ENCODE peak calls at places on chromosome 3, in seven cellular contexts. Y, S, C, E, U, V and W are unnamed samples. For H3K36me3, the result is how much of the 10 kb centered on the place peaks cover.

GRCh38 chr3:123883656-123884257 is 375 bp downstream of the MYLK start:
- DNase-seq in Y (peak), C (no peak), S (peak), V (no peak), E (no peak), U (no peak), W (peak)

GRCh38 chr3:113105980-113106379 is 105.4 kb upstream of the BOC start:
- DNase-seq in V (no peak), E (no peak), S (no peak), Y (no peak), U (no peak), C (no peak), W (no peak)

GRCh38 chr3:18712713-18713575 is 287.8 kb upstream of the SATB1 start:
- DNase-seq in C (no peak), S (no peak), Y (no peak), E (no peak), U (no peak), V (no peak), W (no peak)

GRCh38 chr3:126083138-126083445 is 832 bp downstream of the SLC41A3 start:
- DNase-seq in E (no peak), Y (no peak), U (no peak), S (no peak), V (no peak), C (no peak), W (no peak)

GRCh38 chr3:46496745-46497555 is 826 bp upstream of the RTP3 start:
- DNase-seq in E (no peak), S (peak), U (no peak), C (no peak), Y (no peak), V (peak), W (no peak)

GRCh38 chr3:131350506-131350905 is 31.1 kb upstream of the NUDT16 start:
- DNase-seq in S (no peak), Y (no peak), C (no peak), U (no peak), E (no peak), V (no peak), W (no peak)

GRCh38 chr3:9168230-9168629 is 81.2 kb downstream of the SRGAP3 start:
- DNase-seq in U (no peak), Y (peak), C (no peak), V (no peak), S (peak), E (no peak), W (no peak)

GRCh38 chr3:72155391-72156064 is 370.6 kb upstream of the PROK2 start:
- DNase-seq in S (peak), C (no peak), V (no peak), E (peak), U (peak), Y (peak), W (peak)

GRCh38 chr3:54861248-54862067 is 66.4 kb downstream of the LRTM1 start:
- DNase-seq in S (no peak), E (no peak), C (no peak), Y (no peak), U (no peak), V (no peak), W (no peak)

GRCh38 chr3:52019352-52020080 is 23.8 kb upstream of the RPL29 start:
- DNase-seq in E (no peak), U (no peak), C (no peak), Y (no peak), S (no peak), V (no peak), W (no peak)

GRCh38 chr3:50390523-50391177 is 31.3 kb upstream of the TMEM115 start:
- DNase-seq in V (no peak), E (peak), S (peak), U (no peak), C (no peak), Y (peak), W (peak)

GRCh38 chr3:114299421-114299820 is 5.6 kb downstream of the TIGIT start:
- DNase-seq in Y (peak), V (no peak), E (no peak), U (no peak), S (no peak), C (peak), W (peak)

GRCh38 chr3:157145566-157145965 is 14.4 kb downstream of the CCNL1 start:
- DNase-seq in V (no peak), S (no peak), Y (no peak), U (no peak), C (no peak), E (no peak), W (no peak)

GRCh38 chr3:176046717-176047116 is 1150.6 kb downstream of the TBL1XR1 start:
- DNase-seq in Y (no peak), U (no peak), S (no peak), C (no peak), V (no peak), E (no peak), W (no peak)

GRCh38 chr3:46545695-46546630 is 20.1 kb downstream of the LRRC2 start:
- DNase-seq in C (no peak), Y (no peak), E (no peak), V (no peak), S (no peak), U (no peak), W (no peak)

GRCh38 chr3:33174095-33174494 is 44.5 kb downstream of the SUSD5 start:
- DNase-seq in C (no peak), V (no peak), U (no peak), Y (no peak), S (no peak), E (no peak), W (no peak)

GRCh38 chr3:143597774-143598652 is 250.3 kb downstream of the SLC9A9 start:
- DNase-seq in E (no peak), C (no peak), U (no peak), S (no peak), Y (no peak), V (no peak), W (no peak)

GRCh38 chr3:114569186-114569585 is 275.4 kb downstream of the TIGIT start:
- DNase-seq in Y (no peak), C (no peak), U (no peak), V (no peak), E (no peak), S (no peak), W (no peak)

GRCh38 chr3:158768881-158769518 is 32.9 kb upstream of the MFSD1 start:
- DNase-seq in Y (peak), V (no peak), U (peak), E (peak), C (no peak), S (peak), W (peak)

GRCh38 chr3:43958005-43958770 is 267.4 kb downstream of the ABHD5 start:
- DNase-seq in S (no peak), U (no peak), C (no peak), Y (no peak), E (no peak), V (no peak), W (no peak)

GRCh38 chr3:134462236-134463059 is 23.3 kb downstream of the ANAPC13 start:
- DNase-seq in C (no peak), S (no peak), Y (no peak), U (no peak), V (no peak), E (no peak), W (peak)

GRCh38 chr3:37031115-37031682 is 37.9 kb downstream of the MLH1 start:
- DNase-seq in Y (no peak), E (peak), V (no peak), S (no peak), U (no peak), C (no peak), W (no peak)

GRCh38 chr3:10444511-10444910 is 60.9 kb downstream of the ATP2B2 start:
- DNase-seq in U (no peak), C (no peak), S (no peak), E (no peak), V (no peak), Y (no peak), W (no peak)
- H3K36me3 ChIP-seq in U (under half), C (under half), S (under half), E (under half), V (under half), Y (under half), W (under half)

DNA sequence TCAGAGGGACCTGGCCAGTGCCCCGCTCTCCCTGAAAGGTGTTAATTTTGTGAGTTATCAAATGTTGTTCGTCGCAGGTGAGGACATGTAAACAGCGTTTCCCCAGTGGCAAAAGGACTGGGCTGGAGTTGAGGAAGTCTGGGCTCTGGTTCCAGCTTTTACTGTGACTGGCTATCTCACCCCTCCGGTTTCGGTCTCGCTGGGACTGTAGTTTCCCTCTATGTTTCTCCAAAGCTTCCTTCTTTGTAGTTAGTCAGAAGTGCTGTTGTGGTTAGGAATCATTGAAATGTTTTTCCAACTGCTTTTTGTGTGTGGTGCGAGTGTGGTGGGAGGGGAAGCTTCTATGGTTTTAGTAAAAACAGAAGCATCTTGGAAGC is 983 bp upstream of the CLDN1 start:
- DNase-seq in C (no peak), U (no peak), V (no peak), S (no peak), E (no peak), Y (no peak), W (no peak)
- H3K4me3 ChIP-seq in C (no peak), U (peak), V (no peak), S (no peak), E (no peak), Y (no peak), W (no peak)

GRCh38 chr3:141407817-141408216 is 39.5 kb downstream of the ZBTB38 start:
- DNase-seq in V (no peak), Y (no peak), C (no peak), S (no peak), U (no peak), E (no peak), W (no peak)
- H3K36me3 ChIP-seq in V (under half), Y (under half), C (under half), S (under half), U (under half), E (under half), W (under half)

DNA sequence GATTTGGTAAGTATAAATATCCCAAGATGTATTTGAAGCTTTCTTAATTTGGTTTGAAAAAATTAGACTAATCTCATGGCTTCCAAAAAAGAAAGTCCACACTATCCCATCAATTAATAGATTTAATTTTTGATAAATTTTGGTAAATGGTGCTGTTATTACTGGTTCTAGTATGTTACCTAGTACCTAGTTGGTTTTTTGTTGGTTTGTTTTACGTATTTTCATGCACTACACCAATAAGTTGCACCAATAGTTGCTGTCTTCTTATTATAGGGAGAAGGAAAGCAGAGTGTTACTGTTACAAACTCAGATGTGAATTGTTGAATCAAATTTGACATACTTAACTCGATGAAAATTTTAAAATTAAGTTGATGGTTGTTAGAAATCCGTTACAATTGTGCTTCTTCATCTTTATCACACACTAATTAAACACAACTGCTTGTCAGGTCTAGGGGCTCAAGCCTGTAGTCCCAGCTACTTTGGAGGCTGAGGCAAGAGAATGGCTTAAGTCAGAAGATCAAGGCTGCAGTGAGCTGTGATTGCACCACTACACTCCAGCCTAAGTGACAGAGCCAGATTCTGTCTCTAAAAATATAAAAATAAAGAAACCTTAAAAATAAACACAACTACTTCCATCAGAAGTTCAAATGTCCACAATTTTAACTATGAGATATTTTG is 23.1 kb upstream of the MBNL1 start:
- DNase-seq in Y (no peak), U (no peak), C (no peak), V (no peak), S (no peak), E (no peak), W (no peak)
- H3K4me3 ChIP-seq in Y (no peak), U (no peak), C (no peak), V (peak), S (no peak), E (no peak), W (no peak)

GRCh38 chr3:183731611-183732010 is 34.0 kb downstream of the YEATS2 start:
- DNase-seq in C (no peak), Y (peak), U (no peak), E (no peak), V (no peak), S (peak), W (no peak)
- H3K36me3 ChIP-seq in C (half or more), Y (under half), U (under half), E (half or more), V (under half), S (under half), W (half or more)

DNA sequence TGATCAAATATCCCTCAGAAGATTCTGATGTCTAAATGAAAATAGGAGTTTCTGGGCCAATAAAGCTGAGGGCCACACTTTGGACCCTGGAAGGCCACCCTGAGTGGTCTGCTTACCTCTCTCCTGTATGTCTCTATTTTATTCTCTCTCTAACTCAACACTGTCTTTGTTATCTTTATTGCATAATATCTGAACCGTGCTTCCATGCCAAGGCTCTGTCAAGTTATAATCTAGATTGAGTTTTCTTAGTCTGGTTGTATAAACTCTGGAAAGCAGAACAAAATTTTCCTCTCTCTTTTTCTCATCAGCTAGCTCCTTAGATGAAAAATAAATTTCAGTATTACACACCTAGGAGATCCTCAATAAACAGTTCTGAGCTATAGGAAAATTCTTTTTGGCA is 36.2 kb upstream of the ACTL6A start:
- DNase-seq in C (no peak), U (no peak), E (no peak), S (no peak), V (no peak), Y (no peak), W (no peak)
- H3K4me3 ChIP-seq in C (no peak), U (no peak), E (peak), S (no peak), V (no peak), Y (no peak), W (peak)

GRCh38 chr3:47849186-47850061 is 46.5 kb downstream of the DHX30 start:
- DNase-seq in S (no peak), V (no peak), C (no peak), E (no peak), U (no peak), Y (no peak), W (no peak)
- H3K36me3 ChIP-seq in S (under half), V (under half), C (half or more), E (half or more), U (under half), Y (under half), W (half or more)

GRCh38 chr3:147371771-147372340 is 34.5 kb downstream of the ZIC4 start:
- DNase-seq in Y (no peak), E (no peak), V (no peak), S (no peak), C (no peak), U (no peak), W (no peak)
- H3K4me3 ChIP-seq in Y (no peak), E (no peak), V (no peak), S (no peak), C (no peak), U (no peak), W (no peak)

DNA sequence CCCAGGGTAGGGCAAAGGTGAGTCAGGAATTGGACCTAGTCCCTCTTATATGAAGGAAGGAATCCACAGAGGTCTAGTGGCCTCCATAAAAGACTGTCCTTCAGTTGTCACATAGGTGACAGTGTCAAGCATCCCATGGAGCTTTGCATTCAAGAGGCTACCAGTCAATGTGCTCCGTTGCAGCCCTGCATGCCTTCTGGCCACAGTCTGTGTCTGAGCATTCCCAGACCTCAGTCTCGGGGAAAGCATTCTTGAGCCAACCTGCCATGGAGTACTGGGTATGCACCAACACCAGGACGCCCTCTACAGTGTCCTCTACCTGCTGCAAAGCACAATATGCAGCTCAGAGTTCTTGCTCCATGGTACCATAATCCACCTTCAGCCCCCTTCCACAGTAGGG is 46.7 kb upstream of the VGLL3 start:
- DNase-seq in Y (no peak), V (no peak), E (no peak), S (no peak), C (no peak), U (no peak), W (no peak)
- H3K36me3 ChIP-seq in Y (under half), V (under half), E (under half), S (under half), C (under half), U (under half), W (under half)